ENCODE peak calls at places on chromosome X, in eight cellular contexts. S is GM23248, A is neuronal stem cell, X is mucosa of descending colon, G is IMR-90, N is breast epithelium, H is OCI-LY7, C is heart right ventricle. O is an unnamed sample. For H3K9me3, the result is how much of the 10 kb centered on the place peaks cover.

GRCh38 chrX:51332188-51332942 is at the start of gene NUDT10:
- DNase-seq in X (peak), A (peak), S (peak), C (peak), G (peak), N (no peak), H (no peak), O (no peak)

GRCh38 chrX:38859602-38860001 is 58.3 kb downstream of the MID1IP1 start:
- DNase-seq in X (no peak), A (no peak), N (no peak), G (peak), H (no peak), C (no peak), S (peak), O (no peak)

GRCh38 chrX:97238632-97239031 is 354.9 kb downstream of the RPA4 start:
- DNase-seq in G (peak), A (no peak), S (no peak), N (no peak), X (no peak), H (no peak), C (no peak), O (no peak)

GRCh38 chrX:17052210-17052609 is 105.8 kb downstream of the REPS2 start:
- DNase-seq in S (peak), A (no peak), H (no peak), N (no peak), G (no peak), X (no peak), C (no peak), O (no peak)

GRCh38 chrX:100720301-100720700 is 11.6 kb downstream of the SYTL4 start:
- DNase-seq in S (peak), X (no peak), N (no peak), A (no peak), C (no peak), G (peak), H (no peak), O (no peak)

GRCh38 chrX:41822917-41823316 is 98.9 kb downstream of the GPR82 start:
- DNase-seq in C (no peak), N (no peak), G (no peak), X (no peak), S (no peak), H (no peak), A (no peak), O (no peak)

GRCh38 chrX:7586126-7586525 is 256.8 kb upstream of the VCX start:
- DNase-seq in N (no peak), S (peak), A (peak), X (no peak), G (peak), H (peak), C (no peak), O (no peak)

GRCh38 chrX:6898371-6898770 is 249.1 kb upstream of the STS start:
- DNase-seq in S (no peak), G (no peak), C (no peak), H (no peak), A (no peak), N (no peak), X (no peak), O (no peak)

GRCh38 chrX:55486736-55487135 is 2.9 kb downstream of the USP51 start:
- DNase-seq in C (no peak), S (peak), G (no peak), X (no peak), H (no peak), A (no peak), N (no peak), O (no peak)

GRCh38 chrX:17597836-17598434 is 139.4 kb upstream of the SCML1 start:
- DNase-seq in H (no peak), S (peak), X (peak), C (peak), N (peak), G (no peak), A (no peak), O (no peak)

GRCh38 chrX:17595456-17596035 is 141.7 kb upstream of the SCML1 start:
- DNase-seq in G (peak), C (no peak), N (no peak), H (no peak), A (no peak), S (peak), X (no peak), O (no peak)

GRCh38 chrX:125786306-125786705 is 379.8 kb downstream of the DCAF12L2 start:
- DNase-seq in C (no peak), S (no peak), X (no peak), H (no peak), A (no peak), N (no peak), G (no peak), O (no peak)

GRCh38 chrX:114924846-114925245 is 92.6 kb downstream of the IL13RA2 start:
- DNase-seq in C (no peak), A (no peak), G (peak), X (no peak), N (no peak), S (peak), H (no peak), O (no peak)

GRCh38 chrX:12304261-12304660 is 166.0 kb downstream of the FRMPD4 start:
- DNase-seq in N (no peak), C (no peak), G (peak), S (peak), A (no peak), X (no peak), H (peak), O (no peak)

GRCh38 chrX:124726881-124727280 is 380.5 kb downstream of the SH2D1A start:
- DNase-seq in X (no peak), C (no peak), A (no peak), H (no peak), N (no peak), G (no peak), S (no peak), O (no peak)

GRCh38 chrX:120761810-120762209 is 113.9 kb downstream of the CT47B1 start:
- DNase-seq in X (no peak), G (peak), S (peak), H (no peak), A (no peak), C (peak), N (no peak), O (no peak)

GRCh38 chrX:148601034-148601433 is 100.6 kb downstream of the AFF2 start:
- DNase-seq in H (no peak), S (peak), C (no peak), N (no peak), X (no peak), G (no peak), A (no peak), O (no peak)

GRCh38 chrX:8748855-8749254 is 16.9 kb upstream of the ANOS1 start:
- DNase-seq in A (no peak), G (peak), N (no peak), H (peak), C (no peak), X (no peak), S (peak), O (no peak)

GRCh38 chrX:136204571-136204970 is 46.6 kb downstream of the MAP7D3 start:
- DNase-seq in N (no peak), A (no peak), G (peak), S (peak), C (peak), H (no peak), X (peak), O (peak)
- H3K9me3 ChIP-seq in N (under half), A (under half), G (under half), S (under half), C (under half), H (under half), X (under half), O (under half)

GRCh38 chrX:145533534-145533933 is 284.1 kb upstream of the SLITRK2 start:
- DNase-seq in C (no peak), G (no peak), X (no peak), S (no peak), N (no peak), A (no peak), H (no peak), O (no peak)

GRCh38 chrX:145532176-145532780 is 285.0 kb downstream of the SPANXN1 start:
- DNase-seq in H (no peak), X (no peak), A (no peak), C (no peak), S (no peak), G (no peak), N (no peak), O (no peak)
- H3K9me3 ChIP-seq in H (under half), X (under half), A (under half), C (under half), S (under half), G (under half), N (under half), O (under half)

DNA sequence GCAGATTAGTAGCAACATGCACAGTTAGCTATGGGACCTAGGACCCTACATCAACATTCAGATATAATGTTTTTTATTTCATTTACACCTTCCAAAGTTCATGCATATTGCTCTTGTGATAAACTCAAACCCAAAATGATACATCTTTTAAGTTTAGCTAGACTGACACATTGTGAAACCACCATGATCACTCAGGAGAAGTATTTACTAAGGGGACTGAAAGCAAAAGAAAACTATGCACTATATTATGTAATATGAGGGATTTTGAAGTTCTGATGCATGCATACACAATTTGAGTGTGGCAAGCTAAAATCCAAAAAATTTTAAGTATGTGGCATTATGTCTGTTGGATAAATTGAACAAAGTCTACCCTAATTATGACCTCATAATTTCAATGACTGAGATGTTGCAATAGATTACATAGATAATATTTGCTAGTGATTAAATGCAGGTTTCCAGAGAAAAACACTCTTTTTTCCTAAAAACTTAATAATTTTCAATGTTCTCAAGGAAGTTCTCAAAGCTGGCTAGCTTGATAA is 914.8 kb upstream of the GRIA3 start:
- DNase-seq in S (peak), G (no peak), C (no peak), X (no peak), N (no peak), H (no peak), A (no peak), O (no peak)
- H3K9me3 ChIP-seq in S (under half), G (under half), C (under half), X (under half), N (under half), H (under half), A (under half), O (under half)

DNA sequence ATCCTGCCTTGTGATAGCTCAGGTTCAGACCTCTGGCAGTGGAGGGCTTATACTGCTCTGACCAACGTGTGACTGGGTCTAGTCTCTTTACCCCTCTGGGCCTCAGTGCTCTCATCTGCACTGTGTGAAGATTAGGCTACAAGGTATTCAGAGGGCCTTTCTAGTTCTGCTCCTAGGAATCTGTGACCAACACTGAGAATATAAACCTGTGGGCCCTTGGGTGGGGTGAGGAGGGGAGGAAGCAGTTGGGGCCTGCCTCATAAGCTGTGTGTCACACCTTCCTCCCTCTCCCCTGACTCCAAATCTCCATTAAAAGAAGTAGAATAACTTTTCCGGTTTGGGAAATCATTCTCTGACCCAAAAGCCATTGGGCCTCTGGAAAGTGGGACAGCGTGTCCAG is 66.3 kb upstream of the MSN start:
- DNase-seq in X (no peak), G (no peak), C (peak), S (no peak), A (no peak), N (no peak), H (no peak), O (no peak)
- H3K9me3 ChIP-seq in X (under half), G (under half), C (under half), S (under half), A (under half), N (under half), H (under half), O (under half)

GRCh38 chrX:64379924-64380323 is 15.3 kb downstream of the MTMR8 start:
- DNase-seq in A (no peak), C (no peak), H (no peak), G (no peak), X (no peak), S (no peak), N (no peak), O (no peak)

DNA sequence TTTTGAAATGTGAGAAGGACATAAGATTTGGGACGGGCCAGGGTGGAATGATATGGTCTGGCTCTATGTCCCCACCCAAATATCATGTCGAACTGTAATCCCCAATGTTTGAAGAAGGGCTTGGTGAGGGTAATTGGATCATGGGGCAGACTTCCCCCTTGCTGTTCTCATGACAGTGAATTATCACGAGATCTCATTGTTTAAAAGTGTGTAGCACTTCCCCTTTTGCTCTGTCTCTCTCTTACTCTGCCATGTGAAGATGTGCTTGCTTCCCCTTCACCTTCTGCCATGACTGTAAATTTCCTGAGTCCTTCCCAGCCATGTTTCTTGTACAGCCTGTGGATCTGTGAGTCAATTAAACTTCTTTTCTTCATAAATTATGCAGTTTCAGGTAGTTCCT is 17.5 kb downstream of the MTMR8 start:
- DNase-seq in N (no peak), G (no peak), S (no peak), A (no peak), C (no peak), X (no peak), H (no peak), O (no peak)
- H3K9me3 ChIP-seq in N (under half), G (under half), S (under half), A (under half), C (under half), X (under half), H (under half), O (under half)

GRCh38 chrX:145623453-145623852 is 194.2 kb upstream of the SLITRK2 start:
- DNase-seq in C (no peak), S (no peak), H (no peak), A (no peak), X (no peak), G (no peak), N (no peak), O (no peak)

DNA sequence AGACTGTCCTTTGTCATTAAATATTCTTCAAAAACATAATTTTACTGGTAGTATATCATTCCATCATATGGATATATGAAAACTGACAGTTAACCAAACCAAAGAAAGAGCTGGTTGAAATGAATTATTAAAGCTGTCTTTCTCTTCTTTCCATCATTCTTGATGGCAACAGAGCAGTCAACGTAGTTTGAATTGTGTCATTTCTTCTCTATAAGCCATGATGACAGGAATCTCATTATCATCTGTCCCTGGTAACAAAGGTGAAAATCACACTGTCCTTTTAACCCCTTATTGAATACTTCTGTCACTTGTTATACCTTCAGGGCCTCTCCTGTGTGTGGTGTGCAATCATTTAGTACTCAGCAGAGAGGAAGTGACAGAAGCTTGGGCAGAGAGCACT is 197.0 kb upstream of the SLITRK2 start:
- DNase-seq in S (no peak), G (no peak), H (no peak), N (no peak), X (no peak), C (no peak), A (no peak), O (no peak)
- H3K9me3 ChIP-seq in S (under half), G (under half), H (under half), N (under half), X (under half), C (under half), A (under half), O (under half)

GRCh38 chrX:151738751-151739150 is 4.2 kb downstream of the CNGA2 start:
- DNase-seq in X (no peak), A (no peak), C (no peak), G (no peak), H (no peak), N (no peak), S (no peak), O (no peak)
- H3K9me3 ChIP-seq in X (under half), A (under half), C (under half), G (under half), H (under half), N (under half), S (under half), O (under half)

GRCh38 chrX:57964975-57965374 is 54.7 kb upstream of the ZXDA start:
- DNase-seq in H (peak), G (no peak), N (no peak), S (no peak), C (no peak), A (no peak), X (no peak), O (no peak)
- H3K9me3 ChIP-seq in H (under half), G (under half), N (under half), S (under half), C (under half), A (under half), X (under half), O (under half)

O was measured in T-helper 17 cell.